ENCODE peak calls at places on chromosomes 11 and 22, in five cellular contexts. R is lower leg skin, I is endodermal cell, T is GM06990, N is right lobe of liver. E is an unnamed sample.

GRCh38 chr11:65113361-65113756 is 1.7 kb downstream of the TM7SF2 start:
- DNase-seq in R (no peak), I (no peak), T (no peak), N (no peak), E (no peak)

GRCh38 chr22:20562607-20563463 is 55.4 kb downstream of the MED15 start:
- DNase-seq in R (no peak), I (no peak), T (no peak), N (no peak), E (no peak)

GRCh38 chr22:47294222-47294532 is 531.7 kb downstream of the TBC1D22A start:
- DNase-seq in R (peak; percentile 20), I (no peak), T (no peak), N (no peak), E (no peak)

GRCh38 chr11:4891996-4892640 is 10.4 kb downstream of the OR51T1 start:
- DNase-seq in R (no peak), I (no peak), T (no peak), N (no peak), E (no peak)

GRCh38 chr11:66113132-66113856 is 43.2 kb downstream of the PACS1 start:
- DNase-seq in R (no peak), I (no peak), T (no peak), N (no peak), E (no peak)

GRCh38 chr11:134730096-134730495 is 318.1 kb upstream of the B3GAT1 start:
- DNase-seq in R (no peak), I (no peak), T (no peak), N (no peak), E (no peak)

GRCh38 chr11:73493838-73494598 is 103.9 kb downstream of the FAM168A start:
- DNase-seq in R (peak; percentile 15), I (peak; percentile 88), T (no peak), N (no peak), E (no peak)

GRCh38 chr22:27745154-27745553 is 56.4 kb downstream of the MN1 start:
- DNase-seq in R (no peak), I (no peak), T (no peak), N (no peak), E (no peak)

GRCh38 chr22:41380993-41381328 is 781 bp upstream of the TEF start:
- DNase-seq in R (peak; percentile 85), I (no peak), T (no peak), N (no peak), E (no peak)

GRCh38 chr11:96365493-96365892 is 22.5 kb upstream of the MAML2 start:
- DNase-seq in R (no peak), I (no peak), T (no peak), N (no peak), E (no peak)

GRCh38 chr22:32528984-32529982 is 54.7 kb downstream of the FBXO7 start:
- DNase-seq in R (peak; percentile 91), I (peak; percentile 94), T (no peak), N (peak; percentile 88), E (no peak)

GRCh38 chr11:75625970-75626691 is 42.7 kb downstream of the MAP6 start:
- DNase-seq in R (no peak), I (no peak), T (no peak), N (no peak), E (no peak)

GRCh38 chr22:30115705-30116104 is 35.4 kb downstream of the HORMAD2 start:
- DNase-seq in R (no peak), I (no peak), T (no peak), N (no peak), E (no peak)

GRCh38 chr11:95924414-95924760 is 480 bp upstream of the MTMR2 start:
- DNase-seq in R (no peak), I (no peak), T (peak; percentile 3), N (no peak), E (no peak)

GRCh38 chr11:64894812-64895452 is 16.5 kb upstream of the EHD1 start:
- DNase-seq in R (no peak), I (no peak), T (no peak), N (no peak), E (no peak)

GRCh38 chr11:57597971-57598830 is 716 bp downstream of the SERPING1 start:
- DNase-seq in R (peak; percentile 73), I (peak; percentile 94), T (no peak), N (peak; percentile 90), E (no peak)

GRCh38 chr22:49724030-49724892 is 103.4 kb downstream of the BRD1 start:
- DNase-seq in R (no peak), I (no peak), T (no peak), N (no peak), E (no peak)

GRCh38 chr22:50282361-50283144 is 12.4 kb upstream of the MAPK11 start:
- DNase-seq in R (no peak), I (no peak), T (no peak), N (no peak), E (no peak)

GRCh38 chr22:26364066-26365015 is 64.7 kb upstream of the ASPHD2 start:
- DNase-seq in R (peak; percentile 43), I (peak; percentile 93), T (peak; percentile 37), N (peak; percentile 55), E (no peak)

GRCh38 chr11:125085301-125086081 is 22.4 kb downstream of the SLC37A2 start:
- DNase-seq in R (no peak), I (peak; percentile 73), T (no peak), N (no peak), E (no peak)

GRCh38 chr22:17888855-17889254 is 114.6 kb upstream of the BID start:
- DNase-seq in R (no peak), I (peak; percentile 84), T (no peak), N (no peak), E (no peak)

GRCh38 chr11:57779275-57779674 is 17.7 kb downstream of the CTNND1 start:
- DNase-seq in R (no peak), I (peak; percentile 81), T (no peak), N (no peak), E (no peak)

GRCh38 chr22:19056951-19057401 is 65.2 kb downstream of the DGCR2 start:
- DNase-seq in R (no peak), I (peak; percentile 29), T (no peak), N (no peak), E (no peak)

GRCh38 chr11:128247235-128247594 is 340.1 kb downstream of the ETS1 start:
- DNase-seq in R (peak; percentile 58), I (no peak), T (no peak), N (no peak), E (no peak)

GRCh38 chr11:10004526-10005113 is 289.4 kb downstream of the SBF2 start:
- DNase-seq in R (no peak), I (peak; percentile 47), T (no peak), N (no peak), E (no peak)

GRCh38 chr11:45655347-45655756 is 10.1 kb downstream of the CHST1 start:
- DNase-seq in R (peak; percentile 42), I (peak; percentile 97), T (peak; percentile 33), N (peak; percentile 72), E (peak; percentile 44)

GRCh38 chr11:129828301-129828836 is 12.7 kb downstream of the TMEM45B start:
- DNase-seq in R (no peak), I (no peak), T (no peak), N (peak; percentile 40), E (no peak)

GRCh38 chr11:61392991-61393595 is 706 bp downstream of the TMEM216 start:
- DNase-seq in R (no peak), I (peak; percentile 60), T (no peak), N (no peak), E (no peak)

GRCh38 chr11:67120881-67121710 is 2.0 kb downstream of the KDM2A start:
- DNase-seq in R (peak; percentile 38), I (no peak), T (peak; percentile 58), N (no peak), E (no peak)

GRCh38 chr22:36765943-36766450 is 9.9 kb downstream of the IFT27 start:
- DNase-seq in R (no peak), I (peak; percentile 29), T (no peak), N (no peak), E (no peak)

GRCh38 chr11:57514538-57515331 is 767 bp downstream of the SLC43A1 start:
- DNase-seq in R (no peak), I (peak; percentile 81), T (peak; percentile 66), N (peak; percentile 88), E (peak; percentile 46)

GRCh38 chr22:43921361-43921760 is 2.2 kb upstream of the PNPLA3 start:
- DNase-seq in R (no peak), I (no peak), T (no peak), N (peak; percentile 80), E (no peak)

GRCh38 chr11:113317297-113317696 is 2.9 kb downstream of the TTC12 start:
- DNase-seq in R (no peak), I (no peak), T (no peak), N (no peak), E (no peak)

DNA sequence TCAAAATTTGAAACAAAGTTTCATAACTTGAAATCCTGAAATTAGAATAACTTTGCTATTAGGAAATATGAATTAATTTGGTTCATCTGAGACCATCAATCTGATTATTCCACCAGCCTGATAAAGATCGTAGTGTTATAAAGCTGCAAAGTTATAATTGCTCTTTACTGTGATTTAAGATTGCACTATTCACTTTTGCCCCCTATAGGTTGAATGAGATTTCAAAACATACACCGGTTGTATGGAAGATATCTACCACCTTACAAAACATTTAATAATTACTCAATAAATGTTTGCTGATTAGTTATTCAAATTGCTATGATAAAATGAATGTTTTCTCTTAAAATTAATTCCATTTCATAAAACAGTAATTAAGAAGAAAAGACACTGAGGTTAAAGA is 26.1 kb downstream of the APIP start:
- DNase-seq in R (no peak), I (no peak), T (no peak), N (no peak), E (no peak)
- TF ChIP-seq CTCF in R (no peak), I (peak; percentile 73), T (no peak), N (peak; percentile 36), E (no peak)

DNA sequence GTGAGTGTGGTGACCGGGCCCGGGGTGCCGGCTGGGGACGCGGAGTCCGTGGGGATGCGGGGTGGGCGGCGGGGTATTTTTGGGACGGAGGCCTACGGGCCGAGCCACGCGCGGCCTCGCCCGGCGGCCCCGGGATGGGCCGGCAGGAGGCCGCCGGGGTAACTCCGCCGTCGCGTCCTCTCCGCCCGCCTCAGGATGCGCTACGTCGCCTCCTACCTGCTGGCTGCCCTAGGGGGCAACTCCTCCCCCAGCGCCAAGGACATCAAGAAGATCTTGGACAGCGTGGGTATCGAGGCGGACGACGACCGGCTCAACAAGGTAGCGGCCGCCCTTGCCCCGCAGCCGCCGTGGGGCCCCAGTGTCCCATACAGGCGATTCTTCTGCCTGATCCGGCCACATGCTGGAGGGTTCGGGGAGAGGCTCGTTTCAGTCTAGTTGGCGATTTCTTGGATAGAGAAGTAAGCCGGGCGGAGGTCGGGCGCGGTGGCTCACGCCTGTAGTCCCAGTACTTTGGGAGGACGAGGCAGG is 337 bp downstream of the RPLP2 start:
- DNase-seq in R (no peak), I (no peak), T (no peak), N (no peak), E (no peak)
- TF ChIP-seq CTCF in R (no peak), I (peak; percentile 29), T (no peak), N (peak; percentile 7), E (no peak)

GRCh38 chr11:100010393-100010792 is 676.7 kb upstream of the ARHGAP42 start:
- DNase-seq in R (no peak), I (peak; percentile 77), T (no peak), N (no peak), E (no peak)
- TF ChIP-seq CTCF in R (no peak), I (peak; percentile 64), T (peak; percentile 35), N (no peak), E (no peak)

DNA sequence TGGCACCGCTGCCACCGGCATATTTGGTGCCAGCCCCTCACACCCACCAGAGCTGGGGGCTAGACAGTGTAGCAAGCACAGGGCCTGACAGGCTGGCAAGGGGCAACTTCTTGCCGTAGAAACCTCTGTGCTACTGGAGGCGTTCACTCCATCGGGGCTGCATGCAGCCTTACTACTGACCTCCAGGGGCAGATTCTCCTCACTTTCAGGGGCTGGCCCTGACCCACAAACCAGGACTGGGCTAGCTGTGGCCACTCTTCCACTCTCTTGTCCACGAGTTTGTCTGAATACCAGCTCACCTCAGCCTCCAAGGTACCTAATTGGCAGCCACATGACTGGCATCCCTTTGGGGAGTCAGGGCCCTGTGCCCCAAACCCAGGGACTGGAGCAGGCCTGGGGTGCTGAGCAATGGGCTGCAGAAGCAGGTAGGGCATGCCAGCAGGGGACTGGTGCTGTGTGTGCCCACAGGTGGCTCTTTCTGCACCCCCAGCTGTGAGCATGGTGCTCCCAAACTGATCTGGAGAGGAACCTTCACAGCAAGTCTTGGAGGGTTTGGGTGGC is 2.1 kb upstream of the LMO1 start:
- DNase-seq in R (no peak), I (peak; percentile 79), T (no peak), N (no peak), E (no peak)
- TF ChIP-seq CTCF in R (no peak), I (peak; percentile 72), T (no peak), N (no peak), E (no peak)